ENCODE peak calls at places on chromosomes 1 and 21, in five cellular contexts. B is NCI-H1436, G is tibial artery, C is NB4, W is mucosa of descending colon. S is an unnamed sample.

GRCh38 chr1:209490013-209490412 is 93.5 kb upstream of the CAMK1G start:
- DNase-seq in B (peak), G (no peak), C (no peak), W (no peak), S (no peak)

GRCh38 chr1:243946946-243947345 is 96.9 kb upstream of the AKT3 start:
- DNase-seq in B (no peak), G (no peak), C (peak), W (no peak), S (no peak)

GRCh38 chr1:23196627-23197328 is 20.5 kb downstream of the HTR1D start:
- DNase-seq in B (no peak), G (no peak), C (no peak), W (no peak), S (no peak)

GRCh38 chr1:41038110-41038509 is 16.6 kb upstream of the SLFNL1 start:
- DNase-seq in B (no peak), G (no peak), C (no peak), W (no peak), S (no peak)

GRCh38 chr1:43121251-43121650 is 50.8 kb downstream of the EBNA1BP2 start:
- DNase-seq in B (no peak), G (no peak), C (no peak), W (no peak), S (no peak)

GRCh38 chr1:15833069-15833679 is 14.3 kb upstream of the SPEN start:
- DNase-seq in B (peak), G (peak), C (peak), W (peak), S (peak)

GRCh38 chr1:112704908-112705627 is 1.9 kb downstream of the RHOC start:
- DNase-seq in B (peak), G (peak), C (peak), W (peak), S (no peak)

GRCh38 chr1:237713886-237714285 is 176.8 kb downstream of the ZP4 start:
- DNase-seq in B (peak), G (no peak), C (no peak), W (no peak), S (no peak)

GRCh38 chr1:45802343-45803298 is 791 bp upstream of the MAST2 start:
- DNase-seq in B (no peak), G (peak), C (peak), W (peak), S (no peak)

GRCh38 chr1:62962794-62963776 is 179.2 kb downstream of the ATG4C start:
- DNase-seq in B (peak), G (no peak), C (peak), W (peak), S (no peak)

GRCh38 chr1:227234998-227235405 is 83.3 kb downstream of the CDC42BPA start:
- DNase-seq in B (peak), G (no peak), C (peak), W (peak), S (no peak)

GRCh38 chr1:3494321-3495308 is 40.1 kb downstream of the ARHGEF16 start:
- DNase-seq in B (no peak), G (no peak), C (no peak), W (no peak), S (no peak)

GRCh38 chr1:27487927-27488522 is 1.9 kb downstream of the WASF2 start:
- DNase-seq in B (no peak), G (no peak), C (peak), W (no peak), S (no peak)

GRCh38 chr1:22969224-22969829 is 3.3 kb downstream of the LACTBL1 start:
- DNase-seq in B (no peak), G (no peak), C (no peak), W (peak), S (no peak)

GRCh38 chr1:240107058-240107684 is 15.5 kb downstream of the FMN2 start:
- DNase-seq in B (no peak), G (no peak), C (no peak), W (no peak), S (no peak)

GRCh38 chr21:44303490-44303981 is 3.7 kb downstream of the PFKL start:
- DNase-seq in B (no peak), G (no peak), C (no peak), W (peak), S (no peak)

GRCh38 chr1:33586111-33586510 is 113.7 kb downstream of the ZSCAN20 start:
- DNase-seq in B (no peak), G (no peak), C (no peak), W (no peak), S (no peak)

GRCh38 chr21:31133243-31133830 is 95.1 kb upstream of the KRTAP19-8 start:
- DNase-seq in B (no peak), G (no peak), C (no peak), W (no peak), S (no peak)

GRCh38 chr1:155134858-155135415 is 715 bp upstream of the SLC50A1 start:
- DNase-seq in B (no peak), G (peak), C (peak), W (peak), S (no peak)

GRCh38 chr1:55916480-55916879 is 662.9 kb downstream of the PLPP3 start:
- DNase-seq in B (no peak), G (no peak), C (no peak), W (no peak), S (no peak)

GRCh38 chr1:153353226-153353947 is 4.3 kb upstream of the S100A9 start:
- DNase-seq in B (no peak), G (no peak), C (peak), W (no peak), S (no peak)

GRCh38 chr1:100643430-100644196 is 75.9 kb upstream of the VCAM1 start:
- DNase-seq in B (no peak), G (no peak), C (no peak), W (peak), S (no peak)

GRCh38 chr1:226787071-226787470 is 48.0 kb upstream of the ITPKB start:
- DNase-seq in B (no peak), G (no peak), C (no peak), W (no peak), S (no peak)

GRCh38 chr1:66366618-66367017 is 167.3 kb upstream of the SGIP1 start:
- DNase-seq in B (no peak), G (no peak), C (no peak), W (no peak), S (no peak)

GRCh38 chr1:27594542-27595510 is 9.1 kb downstream of the AHDC1 start:
- DNase-seq in B (no peak), G (no peak), C (peak), W (no peak), S (no peak)

GRCh38 chr1:212515329-212515760 is 82.6 kb downstream of the NENF start:
- DNase-seq in B (peak), G (no peak), C (no peak), W (no peak), S (no peak)

GRCh38 chr1:197683895-197684553 is 91.3 kb downstream of the DENND1B start:
- DNase-seq in B (no peak), G (no peak), C (no peak), W (no peak), S (no peak)

GRCh38 chr1:78155121-78155520 is 109.4 kb downstream of the GIPC2 start:
- DNase-seq in B (no peak), G (no peak), C (no peak), W (no peak), S (no peak)

GRCh38 chr1:40306296-40306695 is 10.8 kb downstream of the COL9A2 start:
- DNase-seq in B (no peak), G (no peak), C (no peak), W (no peak), S (no peak)

GRCh38 chr21:42556960-42557359 is 43.3 kb downstream of the SLC37A1 start:
- DNase-seq in B (no peak), G (peak), C (no peak), W (no peak), S (no peak)

GRCh38 chr1:204146309-204146708 is 5.5 kb downstream of the ETNK2 start:
- DNase-seq in B (no peak), G (no peak), C (no peak), W (no peak), S (no peak)

GRCh38 chr1:27391511-27392095 is 819 bp upstream of the GPR3 start:
- DNase-seq in B (peak), G (no peak), C (no peak), W (peak), S (no peak)

GRCh38 chr1:179036844-179037465 is 11.3 kb downstream of the FAM20B start:
- DNase-seq in B (no peak), G (no peak), C (no peak), W (no peak), S (no peak)

GRCh38 chr1:24972257-24973242 is 42.5 kb upstream of the RUNX3 start:
- DNase-seq in B (no peak), G (no peak), C (no peak), W (no peak), S (no peak)

GRCh38 chr1:44024903-44025525 is 6.2 kb downstream of the SLC6A9 start:
- DNase-seq in B (no peak), G (no peak), C (no peak), W (no peak), S (no peak)

GRCh38 chr1:159179906-159180305 is 8.5 kb downstream of the CADM3 start:
- DNase-seq in B (no peak), G (no peak), C (no peak), W (no peak), S (no peak)

S was measured in central memory CD8-positive, alpha-beta T cell.